ENCODE peak calls at places on chromosomes 5 and 9, in six cellular contexts. D, F, Z, Q, M and X are unnamed samples.

GRCh38 chr9:974993-975739 is 1.3 kb upstream of the DMRT3 start:
- DNase-seq in Z (no peak), Q (no peak), M (no peak), D (no peak), F (no peak), X (no peak)

GRCh38 chr5:82275267-82275664 is 2.9 kb downstream of the RPS23 start:
- DNase-seq in Z (no peak), M (peak), D (no peak), Q (no peak), F (no peak), X (no peak)

GRCh38 chr5:53874409-53874808 is 314.0 kb downstream of the NDUFS4 start:
- DNase-seq in F (peak), Q (no peak), D (no peak), Z (no peak), M (peak), X (no peak)

GRCh38 chr9:136482046-136482792 is 621 bp downstream of the SEC16A start:
- DNase-seq in M (peak), F (peak), D (no peak), Q (peak), Z (peak), X (peak)

GRCh38 chr5:69489246-69489645 is 3.3 kb upstream of the OCLN start:
- DNase-seq in F (no peak), Z (no peak), M (no peak), Q (no peak), D (no peak), X (no peak)

GRCh38 chr5:76016258-76016657 is 66.9 kb upstream of the SV2C start:
- DNase-seq in Q (no peak), Z (no peak), F (no peak), M (no peak), D (no peak), X (no peak)

GRCh38 chr9:94800424-94801117 is 74.1 kb downstream of the AOPEP start:
- DNase-seq in Z (no peak), D (no peak), Q (no peak), F (peak), M (no peak), X (no peak)

GRCh38 chr9:138082918-138083636 is 205.5 kb downstream of the CACNA1B start:
- DNase-seq in Q (no peak), F (no peak), Z (no peak), M (no peak), D (no peak), X (peak)

GRCh38 chr9:21730899-21731298 is 71.5 kb upstream of the MTAP start:
- DNase-seq in F (no peak), M (no peak), D (no peak), Z (no peak), Q (no peak), X (no peak)

GRCh38 chr5:168822248-168822744 is 243.1 kb upstream of the PANK3 start:
- DNase-seq in M (no peak), Q (no peak), Z (no peak), D (no peak), F (no peak), X (no peak)

GRCh38 chr9:99431103-99431502 is 209.0 kb downstream of the SEC61B start:
- DNase-seq in D (no peak), Z (no peak), F (no peak), Q (no peak), M (no peak), X (no peak)

GRCh38 chr9:2570615-2571479 is 50.7 kb upstream of the VLDLR start:
- DNase-seq in M (peak), D (no peak), F (peak), Q (peak), Z (peak), X (peak)